ENCODE peak calls at places on chromosomes 2 and 18, in nine cellular contexts. Q is lower lobe of right lung, W is left ventricle myocardium inferior, C is Peyer's patch, M is tibial artery, B is upper lobe of right lung, N is colonic mucosa, X is left lung, S is pancreas. Z is an unnamed sample.

GRCh38 chr18:50632895-50633515 is 73.1 kb downstream of the MAPK4 start:
- DNase-seq in Q (no peak), B (no peak), C (no peak), M (no peak), X (no peak), W (no peak), N (peak; percentile 31), S (no peak), Z (no peak)

GRCh38 chr2:162839419-162839818 is 852 bp upstream of the KCNH7 start:
- DNase-seq in M (peak; percentile 41), X (no peak), W (no peak), B (peak; percentile 50), Q (no peak), N (no peak), S (no peak), C (no peak), Z (no peak)

GRCh38 chr2:241272298-241272721 is 43.2 kb downstream of the HDLBP start:
- DNase-seq in W (peak; percentile 41), M (no peak), C (peak; percentile 62), X (peak; percentile 47), Q (peak; percentile 74), N (peak; percentile 29), B (peak; percentile 80), S (peak; percentile 53), Z (no peak)

GRCh38 chr18:79396431-79397287 is 929 bp downstream of the NFATC1 start:
- DNase-seq in X (peak; percentile 62), M (peak; percentile 82), W (peak; percentile 66), B (peak; percentile 76), S (peak; percentile 39), Q (peak; percentile 67), N (peak; percentile 53), C (peak; percentile 62), Z (peak; percentile 25)

GRCh38 chr2:238081561-238081960 is 18.6 kb upstream of the ESPNL start:
- DNase-seq in C (no peak), Q (no peak), X (no peak), N (no peak), M (no peak), B (no peak), W (no peak), S (peak; percentile 4), Z (no peak)

GRCh38 chr2:11904029-11904428 is 157.6 kb downstream of the LPIN1 start:
- DNase-seq in S (no peak), X (peak; percentile 42), B (no peak), Q (peak; percentile 60), W (no peak), C (no peak), M (no peak), N (no peak), Z (no peak)

GRCh38 chr2:151845481-151845880 is 17.3 kb upstream of the ARL5A start:
- DNase-seq in N (no peak), W (no peak), C (no peak), Q (no peak), X (no peak), B (no peak), S (no peak), M (no peak), Z (no peak)

GRCh38 chr2:227617316-227618250 is at the start of gene SCYGR4:
- DNase-seq in N (no peak), S (no peak), M (no peak), C (no peak), W (no peak), B (no peak), Q (no peak), X (no peak), Z (no peak)

GRCh38 chr2:905091-905832 is 45.4 kb upstream of the SNTG2 start:
- DNase-seq in X (no peak), W (no peak), N (no peak), M (no peak), Q (no peak), C (no peak), B (no peak), S (no peak), Z (no peak)

GRCh38 chr2:904243-905024 is 46.2 kb upstream of the SNTG2 start:
- DNase-seq in W (no peak), S (no peak), M (no peak), C (no peak), B (no peak), N (no peak), X (no peak), Q (no peak), Z (no peak)

GRCh38 chr2:902584-902983 is 48.1 kb upstream of the SNTG2 start:
- DNase-seq in C (no peak), M (no peak), X (no peak), B (no peak), N (no peak), W (no peak), Q (no peak), S (no peak), Z (no peak)

GRCh38 chr2:905833-906140 is 44.9 kb upstream of the SNTG2 start:
- DNase-seq in C (no peak), S (no peak), W (no peak), M (no peak), N (no peak), B (no peak), Q (no peak), X (no peak), Z (no peak)

DNA sequence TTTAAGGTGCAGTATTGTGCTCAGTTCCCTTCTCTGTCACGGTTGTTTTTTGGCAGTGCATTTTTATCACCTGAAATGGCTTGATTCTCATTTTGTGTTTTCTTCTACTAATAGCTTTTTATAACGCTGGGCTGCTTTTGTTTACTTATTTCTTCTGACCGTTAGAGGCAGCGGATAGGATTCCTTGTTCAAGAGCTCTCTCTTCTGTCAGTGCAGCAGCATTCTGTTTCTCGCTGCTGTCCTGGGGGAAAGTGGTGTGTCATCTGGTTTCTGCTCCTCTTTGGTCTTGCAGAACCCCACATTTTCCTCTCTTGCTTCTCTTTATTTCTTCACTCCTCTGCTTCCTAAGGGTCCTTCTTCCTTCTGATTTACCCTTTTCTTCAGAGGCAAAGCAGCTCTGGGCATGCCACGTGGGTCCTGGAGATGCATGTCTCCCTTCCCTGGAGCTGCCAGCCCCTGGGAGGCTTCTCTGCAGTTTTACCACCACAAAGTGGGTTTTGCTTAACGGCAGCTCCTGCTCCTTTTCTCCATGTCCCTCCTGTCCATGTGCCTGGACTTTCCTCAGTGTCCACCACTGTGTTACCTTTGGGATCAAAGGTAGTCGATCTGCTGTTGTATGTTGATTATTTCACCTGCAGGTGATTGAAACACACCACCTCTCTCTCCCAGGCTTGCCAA is 47.3 kb upstream of the SNTG2 start:
- DNase-seq in Q (no peak), C (no peak), W (no peak), N (no peak), B (no peak), M (no peak), X (no peak), S (no peak), Z (no peak)
- TF ChIP-seq CTCF in Q (no peak), C (no peak), W (no peak), N (no peak), B (no peak), M (no peak), X (no peak), S (no peak), Z (no peak)

GRCh38 chr2:94994914-94995236 is 30.6 kb upstream of the MAL start:
- DNase-seq in Q (no peak), W (no peak), X (no peak), N (no peak), B (no peak), S (no peak), M (no peak), C (no peak), Z (no peak)

GRCh38 chr2:94992360-94992759 is 33.1 kb upstream of the MAL start:
- DNase-seq in Q (no peak), N (no peak), M (no peak), S (no peak), X (no peak), B (no peak), W (no peak), C (no peak), Z (no peak)

GRCh38 chr2:94994063-94994913 is 31.2 kb upstream of the MAL start:
- DNase-seq in B (no peak), Q (peak; percentile 35), M (peak; percentile 45), S (no peak), C (peak; percentile 32), N (no peak), X (peak; percentile 16), W (no peak), Z (no peak)

GRCh38 chr2:94995516-94995915 is 30.0 kb upstream of the MAL start:
- DNase-seq in B (no peak), S (no peak), N (no peak), C (peak; percentile 22), M (no peak), Q (peak; percentile 30), W (no peak), X (peak; percentile 14), Z (no peak)

DNA sequence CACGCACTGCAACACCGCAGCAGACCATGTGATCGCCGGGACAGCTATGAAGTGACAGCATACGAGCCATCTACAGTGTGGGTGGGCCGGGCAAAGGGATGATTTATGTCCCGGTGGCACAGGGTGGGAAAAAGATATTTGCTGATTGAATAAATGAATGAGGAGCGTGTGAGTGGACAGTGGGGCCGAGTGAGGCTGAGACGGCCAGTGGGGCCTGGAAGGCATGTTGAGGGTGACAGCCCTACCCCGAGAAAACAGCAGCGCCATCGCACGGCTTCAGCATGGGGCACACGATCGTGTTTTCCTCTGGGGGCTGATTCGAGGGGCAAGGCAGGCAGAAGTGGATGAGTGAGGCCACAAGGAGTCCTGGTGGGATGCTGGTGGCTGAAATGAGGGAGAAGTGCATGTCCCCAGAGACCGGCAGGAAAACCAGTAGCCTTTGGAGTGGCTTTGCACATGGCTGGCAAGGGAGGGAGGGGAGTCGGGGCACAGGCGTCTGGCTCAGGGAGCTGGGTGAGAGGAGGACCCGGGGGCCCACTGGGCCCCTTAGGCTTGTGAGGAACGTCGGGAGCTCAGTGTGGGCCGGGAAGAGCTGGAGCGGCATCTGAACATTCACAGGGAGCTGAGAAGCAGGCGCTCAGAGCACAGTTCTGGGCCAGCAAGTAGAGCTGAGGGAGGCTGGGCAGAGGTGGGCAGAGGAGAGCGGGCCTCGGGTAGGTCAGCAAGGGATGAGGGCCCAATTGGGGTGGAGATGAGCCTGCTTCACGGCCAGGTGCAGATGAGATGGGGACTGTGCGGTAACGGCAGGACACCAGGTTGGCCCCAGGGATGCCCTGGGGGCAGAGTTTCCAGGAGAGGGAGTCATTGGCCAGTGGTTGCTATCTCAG is 32.1 kb upstream of the MAL start:
- DNase-seq in Q (peak; percentile 42), N (no peak), W (no peak), M (peak; percentile 28), X (peak; percentile 21), S (no peak), B (no peak), C (peak; percentile 14), Z (no peak)
- H3K27ac ChIP-seq in Q (no peak overlapping the region), N (no peak overlapping the region), W (no peak overlapping the region), M (no peak overlapping the region), X (no peak overlapping the region), S (no peak overlapping the region), B (no peak overlapping the region), C (no peak overlapping the region), Z (no peak overlapping the region)

DNA sequence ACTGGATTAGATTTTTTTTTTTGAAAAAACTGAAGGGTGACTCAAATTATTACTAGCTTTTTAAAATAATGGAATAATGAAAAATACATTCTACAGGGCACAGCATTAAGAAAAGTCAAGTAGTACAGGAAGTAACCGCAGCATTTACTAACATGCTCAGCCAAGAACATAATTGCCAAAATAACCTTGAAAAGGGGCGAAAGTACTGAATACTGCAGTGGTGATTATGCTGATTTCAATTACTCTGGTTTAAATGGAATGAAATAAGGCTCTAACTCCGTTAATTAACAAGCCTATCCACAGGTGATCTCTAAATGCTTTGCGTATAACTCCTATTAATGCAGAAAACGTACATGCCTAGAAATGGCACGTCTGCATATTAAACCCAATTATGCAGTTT is 612.2 kb downstream of the NYAP2 start:
- DNase-seq in W (no peak), S (no peak), C (no peak), B (no peak), Q (no peak), N (no peak), X (no peak), M (no peak), Z (no peak)
- H3K4me1 ChIP-seq in W (no peaks in the 10 kb centered on the region), S (no peaks in the 10 kb centered on the region), C (no peaks in the 10 kb centered on the region), B (no peaks in the 10 kb centered on the region), Q (no peaks in the 10 kb centered on the region), N (no peaks in the 10 kb centered on the region), X (no peaks in the 10 kb centered on the region), M (no peaks in the 10 kb centered on the region), Z (no peaks in the 10 kb centered on the region)

DNA sequence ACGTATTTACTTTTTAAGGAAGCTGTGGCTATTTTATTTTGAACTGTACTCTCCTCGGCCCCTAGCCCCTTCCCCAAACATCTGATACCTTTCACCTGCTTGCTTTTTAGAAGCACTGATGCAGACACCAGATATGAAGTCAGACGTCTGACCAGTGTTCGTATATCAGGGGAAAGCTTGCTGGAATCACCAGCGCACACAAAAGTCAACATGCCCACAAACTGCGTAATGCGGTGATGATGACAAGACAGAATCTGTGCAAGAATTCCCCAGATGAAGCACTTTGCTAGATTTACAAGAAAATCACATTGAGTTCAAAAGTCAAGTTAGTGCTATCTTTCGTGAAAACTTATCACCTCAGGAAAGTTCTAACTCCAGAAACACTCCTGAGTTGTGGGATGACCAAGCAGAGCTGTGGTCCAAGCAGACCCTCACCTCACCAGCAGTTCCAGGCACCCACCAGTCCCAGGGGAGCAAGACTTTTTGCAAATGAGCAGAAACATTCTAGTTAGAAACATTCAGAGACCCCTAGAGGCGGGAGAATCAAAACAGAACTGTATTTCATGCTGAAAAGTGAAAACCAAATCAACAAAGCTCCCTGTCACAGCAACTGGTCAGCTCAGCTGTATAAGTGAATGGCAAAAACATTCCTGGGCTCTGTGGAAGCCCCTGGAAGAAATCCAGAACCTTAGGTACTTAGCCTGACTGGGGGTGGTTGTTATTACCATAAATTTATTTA is 55.7 kb downstream of the INO80C start:
- DNase-seq in S (no peak), M (no peak), C (no peak), Q (no peak), W (no peak), X (no peak), B (no peak), N (no peak), Z (peak; percentile 88)
- TF ChIP-seq CTCF in S (no peak), M (no peak), C (no peak), Q (no peak), W (no peak), X (no peak), B (no peak), N (no peak), Z (peak; percentile 37)